ENCODE peak calls at places on chromosomes 4 and X, in ten cellular contexts. B is cardiac muscle cell; I is WERI-Rb-1; L is transverse colon; D is T-helper 17 cell; R is activated T-cell treated with anti-CD3 and anti-CD28 coated beads, Interleukin-2, amount 50 U/mL, for 1 hour; X is A549; T is memory B cell; M is pons; Q is sciatic nerve. H is an unnamed sample.

GRCh38 chr4:147901388-147901787 is 169.5 kb downstream of the ARHGAP10 start:
- DNase-seq in M (no peak), Q (no peak), D (no peak), I (no peak), R (no peak), T (no peak), X (no peak), L (no peak), B (no peak), H (no peak)

GRCh38 chr4:102722740-102723139 is 38.0 kb downstream of the MANBA start:
- DNase-seq in T (no peak), D (no peak), R (no peak), X (no peak), I (no peak), M (no peak), Q (no peak), B (no peak), L (no peak), H (no peak)

GRCh38 chr4:109334129-109334528 is 31.7 kb upstream of the COL25A1 start:
- DNase-seq in D (no peak), B (peak; percentile 2), L (no peak), M (no peak), X (no peak), Q (no peak), T (no peak), R (no peak), I (no peak), H (no peak)

GRCh38 chr4:5554376-5554775 is 154.0 kb downstream of the EVC2 start:
- DNase-seq in R (no peak), T (no peak), L (no peak), D (no peak), Q (no peak), X (no peak), I (no peak), M (no peak), B (no peak), H (no peak)

GRCh38 chr4:7426525-7427171 is 8.1 kb downstream of the PSAPL1 start:
- DNase-seq in D (peak; percentile 3), M (no peak), B (no peak), X (no peak), R (peak; percentile 4), L (peak; percentile 1), Q (peak; percentile 50), I (no peak), T (no peak), H (no peak)

GRCh38 chr4:55411621-55412020 is 15.9 kb downstream of the TMEM165 start:
- DNase-seq in I (no peak), R (no peak), M (no peak), Q (no peak), D (no peak), T (no peak), B (no peak), X (no peak), L (no peak), H (no peak)

GRCh38 chr4:87589531-87589930 is 18.8 kb upstream of the DSPP start:
- DNase-seq in B (peak; percentile 93), I (no peak), T (no peak), R (no peak), X (peak; percentile 29), M (no peak), Q (no peak), L (no peak), D (no peak), H (no peak)

GRCh38 chrX:78979789-78980464 is 34.7 kb downstream of the P2RY10 start:
- DNase-seq in X (no peak), L (no peak), R (no peak), M (no peak), Q (no peak), I (no peak), B (peak; percentile 3), T (no peak), D (no peak), H (no peak)

GRCh38 chr4:33715996-33716395 is 2528.3 kb downstream of the ARAP2 start:
- DNase-seq in I (no peak), B (peak; percentile 94), Q (no peak), X (no peak), T (no peak), D (no peak), L (no peak), M (no peak), R (no peak), H (no peak)

GRCh38 chrX:9135901-9136510 is 102.1 kb upstream of the FAM9B start:
- DNase-seq in Q (no peak), X (no peak), T (no peak), L (no peak), B (peak; percentile 45), M (no peak), I (peak; percentile 28), R (no peak), D (no peak), H (no peak)

GRCh38 chrX:2351999-2352995 is 148.5 kb downstream of the DHRSX start:
- DNase-seq in B (peak; percentile 73), D (no peak), T (no peak), R (no peak), Q (no peak), L (no peak), X (peak; percentile 70), I (no peak), M (no peak), H (no peak)

GRCh38 chr4:137674066-137674465 is 141.8 kb upstream of the PCDH18 start:
- DNase-seq in R (no peak), D (no peak), Q (no peak), B (no peak), X (no peak), T (no peak), L (no peak), M (no peak), I (no peak), H (no peak)

GRCh38 chr4:93289241-93289640 is 539.3 kb upstream of the ATOH1 start:
- DNase-seq in R (no peak), B (no peak), T (no peak), X (no peak), M (no peak), D (no peak), Q (no peak), I (no peak), L (no peak), H (no peak)

GRCh38 chr4:121326580-121326979 is 54.2 kb downstream of the QRFPR start:
- DNase-seq in L (no peak), X (no peak), I (no peak), D (no peak), M (no peak), Q (no peak), B (no peak), R (no peak), T (no peak), H (no peak)

GRCh38 chr4:180923476-180923875 is 1319.7 kb upstream of the TENM3 start:
- DNase-seq in X (no peak), R (no peak), B (no peak), L (no peak), I (no peak), D (no peak), Q (no peak), M (no peak), T (no peak), H (no peak)

GRCh38 chr4:56400560-56400959 is 13.3 kb upstream of the AASDH start:
- DNase-seq in I (no peak), B (no peak), M (no peak), Q (no peak), T (no peak), X (no peak), L (no peak), R (no peak), D (no peak), H (no peak)

GRCh38 chr4:102094474-102094873 is 250.8 kb downstream of the SLC39A8 start:
- DNase-seq in I (no peak), T (no peak), M (peak; percentile 3), D (no peak), B (no peak), L (no peak), R (no peak), Q (no peak), X (no peak), H (no peak)

GRCh38 chrX:125757794-125758564 is 408.1 kb downstream of the DCAF12L2 start:
- DNase-seq in I (no peak), R (no peak), L (no peak), D (no peak), X (peak; percentile 7), B (no peak), T (no peak), Q (no peak), M (no peak), H (no peak)

GRCh38 chrX:115616943-115617563 is 56.1 kb downstream of the PLS3 start:
- DNase-seq in Q (no peak), R (no peak), T (no peak), I (no peak), D (no peak), B (peak; percentile 30), M (no peak), L (no peak), X (peak; percentile 85), H (no peak)